ENCODE peak calls at places on chromosomes 4 and X, in seven cellular contexts. One of them, this sample, is unnamed. For H3K4me1, the result is how much of the 10 kb centered on the place peaks cover.

GRCh38 chr4:184728858-184729257 is 5.0 kb downstream of the CENPU start:
- DNase-seq in ovary: no peak
- DNase-seq in H1: no peak
- DNase-seq in stomach: no peak
- DNase-seq in esophagus muscularis mucosa: no peak
- DNase-seq in upper lobe of left lung: no peak
- DNase-seq in A549: no peak
- DNase-seq in this sample: no peak

GRCh38 chrX:103637604-103638338 is 9.0 kb downstream of the TCEAL1 start:
- DNase-seq in esophagus muscularis mucosa: no peak
- DNase-seq in A549: peak
- DNase-seq in H1: no peak
- DNase-seq in stomach: no peak
- DNase-seq in ovary: no peak
- DNase-seq in upper lobe of left lung: no peak
- DNase-seq in this sample: no peak

GRCh38 chr4:143353797-143354196 is 17.1 kb downstream of the GAB1 start:
- DNase-seq in A549: no peak
- DNase-seq in H1: no peak
- DNase-seq in ovary: no peak
- DNase-seq in upper lobe of left lung: no peak
- DNase-seq in stomach: no peak
- DNase-seq in esophagus muscularis mucosa: no peak
- DNase-seq in this sample: no peak

GRCh38 chrX:80022363-80023031 is 7.9 kb downstream of the TBX22 start:
- DNase-seq in upper lobe of left lung: peak
- DNase-seq in esophagus muscularis mucosa: no peak
- DNase-seq in stomach: no peak
- DNase-seq in ovary: no peak
- DNase-seq in A549: no peak
- DNase-seq in H1: peak
- DNase-seq in this sample: no peak

GRCh38 chr4:168757500-168757899 is 252.6 kb downstream of the CBR4 start:
- DNase-seq in ovary: no peak
- DNase-seq in stomach: no peak
- DNase-seq in upper lobe of left lung: no peak
- DNase-seq in esophagus muscularis mucosa: no peak
- DNase-seq in A549: no peak
- DNase-seq in H1: no peak
- DNase-seq in this sample: no peak

GRCh38 chr4:46730075-46730474 is 179.0 kb downstream of the COX7B2 start:
- DNase-seq in H1: no peak
- DNase-seq in stomach: no peak
- DNase-seq in ovary: no peak
- DNase-seq in upper lobe of left lung: no peak
- DNase-seq in A549: no peak
- DNase-seq in esophagus muscularis mucosa: no peak
- DNase-seq in this sample: no peak

GRCh38 chr4:1154523-1155182 is 17.7 kb downstream of the SPON2 start:
- DNase-seq in H1: no peak
- DNase-seq in A549: no peak
- DNase-seq in upper lobe of left lung: peak
- DNase-seq in esophagus muscularis mucosa: peak
- DNase-seq in ovary: no peak
- DNase-seq in stomach: peak
- DNase-seq in this sample: peak

GRCh38 chrX:12065251-12065650 is 73.0 kb upstream of the FRMPD4 start:
- DNase-seq in stomach: no peak
- DNase-seq in H1: peak
- DNase-seq in A549: peak
- DNase-seq in esophagus muscularis mucosa: no peak
- DNase-seq in ovary: no peak
- DNase-seq in upper lobe of left lung: no peak
- DNase-seq in this sample: no peak

GRCh38 chr4:13705521-13706035 is 78.1 kb upstream of the BOD1L1 start:
- DNase-seq in upper lobe of left lung: no peak
- DNase-seq in ovary: no peak
- DNase-seq in A549: no peak
- DNase-seq in esophagus muscularis mucosa: no peak
- DNase-seq in stomach: no peak
- DNase-seq in H1: no peak
- DNase-seq in this sample: peak

GRCh38 chr4:173440888-173441287 is 42.0 kb upstream of the SCRG1 start:
- DNase-seq in H1: no peak
- DNase-seq in esophagus muscularis mucosa: no peak
- DNase-seq in stomach: no peak
- DNase-seq in ovary: no peak
- DNase-seq in upper lobe of left lung: no peak
- DNase-seq in A549: no peak
- DNase-seq in this sample: no peak

GRCh38 chrX:3345281-3346081 is 971 bp downstream of the MXRA5 start:
- DNase-seq in esophagus muscularis mucosa: no peak
- DNase-seq in A549: no peak
- DNase-seq in H1: peak
- DNase-seq in ovary: peak
- DNase-seq in upper lobe of left lung: peak
- DNase-seq in stomach: peak
- DNase-seq in this sample: no peak

GRCh38 chrX:667360-667759 is 36.8 kb downstream of the SHOX start:
- DNase-seq in ovary: no peak
- DNase-seq in H1: no peak
- DNase-seq in upper lobe of left lung: no peak
- DNase-seq in esophagus muscularis mucosa: no peak
- DNase-seq in A549: peak
- DNase-seq in stomach: no peak
- DNase-seq in this sample: no peak

GRCh38 chrX:16834811-16835210 is 35.4 kb downstream of the RBBP7 start:
- DNase-seq in upper lobe of left lung: no peak
- DNase-seq in ovary: no peak
- DNase-seq in H1: no peak
- DNase-seq in esophagus muscularis mucosa: no peak
- DNase-seq in A549: no peak
- DNase-seq in stomach: no peak
- DNase-seq in this sample: no peak

GRCh38 chr4:1200425-1201035 is 28.1 kb upstream of the SPON2 start:
- DNase-seq in H1: no peak
- DNase-seq in upper lobe of left lung: peak
- DNase-seq in esophagus muscularis mucosa: peak
- DNase-seq in ovary: peak
- DNase-seq in stomach: peak
- DNase-seq in A549: no peak
- DNase-seq in this sample: peak

GRCh38 chr4:38989487-38989886 is 42.7 kb downstream of the TMEM156 start:
- DNase-seq in H1: no peak
- DNase-seq in stomach: no peak
- DNase-seq in ovary: no peak
- DNase-seq in upper lobe of left lung: no peak
- DNase-seq in esophagus muscularis mucosa: no peak
- DNase-seq in A549: no peak
- DNase-seq in this sample: no peak

GRCh38 chr4:94533405-94534223 is 81.9 kb downstream of the PDLIM5 start:
- DNase-seq in ovary: no peak
- DNase-seq in esophagus muscularis mucosa: no peak
- DNase-seq in stomach: no peak
- DNase-seq in A549: no peak
- DNase-seq in H1: no peak
- DNase-seq in upper lobe of left lung: no peak
- DNase-seq in this sample: no peak

GRCh38 chr4:144562019-144562740 is 83.8 kb upstream of the HHIP start:
- DNase-seq in stomach: no peak
- DNase-seq in A549: no peak
- DNase-seq in H1: no peak
- DNase-seq in ovary: no peak
- DNase-seq in esophagus muscularis mucosa: no peak
- DNase-seq in upper lobe of left lung: no peak
- DNase-seq in this sample: no peak

GRCh38 chrX:136936183-136936549 is 55.6 kb upstream of the RBMX start:
- DNase-seq in A549: no peak
- DNase-seq in stomach: no peak
- DNase-seq in ovary: no peak
- DNase-seq in H1: no peak
- DNase-seq in esophagus muscularis mucosa: no peak
- DNase-seq in upper lobe of left lung: no peak
- DNase-seq in this sample: no peak

GRCh38 chr4:186030795-186031194 is 38.2 kb upstream of the TLR3 start:
- DNase-seq in H1: no peak
- DNase-seq in stomach: no peak
- DNase-seq in esophagus muscularis mucosa: no peak
- DNase-seq in ovary: no peak
- DNase-seq in A549: no peak
- DNase-seq in upper lobe of left lung: no peak
- DNase-seq in this sample: no peak

GRCh38 chrX:46710425-46710824 is 48.5 kb downstream of the SLC9A7 start:
- DNase-seq in H1: no peak
- DNase-seq in stomach: no peak
- DNase-seq in A549: peak
- DNase-seq in upper lobe of left lung: no peak
- DNase-seq in esophagus muscularis mucosa: no peak
- DNase-seq in ovary: no peak
- DNase-seq in this sample: no peak

GRCh38 chr4:144589512-144589911 is 56.4 kb upstream of the HHIP start:
- DNase-seq in esophagus muscularis mucosa: no peak
- DNase-seq in ovary: no peak
- DNase-seq in A549: no peak
- DNase-seq in stomach: no peak
- DNase-seq in H1: no peak
- DNase-seq in upper lobe of left lung: no peak
- DNase-seq in this sample: no peak

GRCh38 chr4:77036206-77036605 is 39.6 kb downstream of the CCNI start:
- DNase-seq in upper lobe of left lung: no peak
- DNase-seq in H1: no peak
- DNase-seq in esophagus muscularis mucosa: no peak
- DNase-seq in ovary: no peak
- DNase-seq in stomach: no peak
- DNase-seq in A549: no peak
- DNase-seq in this sample: no peak

GRCh38 chr4:84938316-84938715 is 28.2 kb downstream of the WDFY3 start:
- DNase-seq in A549: no peak
- DNase-seq in esophagus muscularis mucosa: no peak
- DNase-seq in ovary: no peak
- DNase-seq in stomach: no peak
- DNase-seq in H1: no peak
- DNase-seq in upper lobe of left lung: no peak
- DNase-seq in this sample: no peak

DNA sequence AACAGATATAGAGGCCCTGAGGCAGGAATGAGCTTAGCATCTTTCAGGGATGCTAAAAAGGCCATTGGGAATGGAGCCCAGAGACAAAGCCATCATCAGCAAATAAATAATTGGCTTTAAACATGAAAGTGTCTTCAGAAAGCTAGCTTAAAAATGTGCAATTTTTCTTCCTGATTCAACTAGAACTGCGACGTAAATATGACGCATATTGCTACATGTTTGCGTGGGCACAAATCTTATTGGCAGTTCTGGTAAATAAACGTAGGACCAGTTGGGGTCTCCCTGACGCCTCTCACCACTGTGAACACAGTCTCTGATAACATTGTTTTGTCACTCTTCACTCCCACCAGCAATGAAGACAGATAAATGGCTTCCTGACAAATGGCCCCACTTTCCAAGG is 97.3 kb upstream of the SRD5A3 start:
- DNase-seq in ovary: no peak
- DNase-seq in H1: no peak
- DNase-seq in esophagus muscularis mucosa: no peak
- DNase-seq in upper lobe of left lung: no peak
- DNase-seq in A549: no peak
- DNase-seq in stomach: no peak
- DNase-seq in this sample: no peak
- H3K4me1 ChIP-seq in ovary: under half
- H3K4me1 ChIP-seq in H1: under half
- H3K4me1 ChIP-seq in esophagus muscularis mucosa: under half
- H3K4me1 ChIP-seq in upper lobe of left lung: under half
- H3K4me1 ChIP-seq in A549: under half
- H3K4me1 ChIP-seq in stomach: under half
- H3K4me1 ChIP-seq in this sample: under half

GRCh38 chr4:189785257-189785656 is 155.4 kb upstream of the FRG1 start:
- DNase-seq in ovary: no peak
- DNase-seq in stomach: no peak
- DNase-seq in A549: no peak
- DNase-seq in esophagus muscularis mucosa: no peak
- DNase-seq in upper lobe of left lung: no peak
- DNase-seq in H1: peak
- DNase-seq in this sample: no peak
- H3K27ac ChIP-seq in ovary: no peak
- H3K27ac ChIP-seq in stomach: no peak
- H3K27ac ChIP-seq in A549: no peak
- H3K27ac ChIP-seq in esophagus muscularis mucosa: no peak
- H3K27ac ChIP-seq in upper lobe of left lung: no peak
- H3K27ac ChIP-seq in H1: no peak
- H3K27ac ChIP-seq in this sample: no peak

DNA sequence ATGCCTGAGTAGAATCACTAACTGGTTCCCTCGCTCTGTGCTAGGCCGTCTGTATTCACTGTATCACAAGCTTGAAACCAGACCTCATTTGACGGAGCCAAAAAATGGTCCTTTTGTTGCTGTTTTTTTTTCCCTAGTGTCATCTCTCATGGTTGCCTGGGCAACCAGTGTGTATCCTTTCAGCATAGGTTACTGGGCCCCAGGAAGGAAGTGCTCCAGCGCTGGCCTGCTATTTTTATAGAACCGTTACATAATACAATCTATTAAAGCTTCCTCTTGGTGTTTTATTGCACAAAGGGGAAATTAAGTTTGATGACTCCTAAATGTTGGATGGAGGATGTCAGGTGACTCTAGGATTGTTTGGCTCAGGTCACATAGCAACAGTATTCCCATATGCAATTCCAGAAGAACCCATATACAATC is 220.4 kb downstream of the SPRY1 start:
- DNase-seq in H1: no peak
- DNase-seq in ovary: no peak
- DNase-seq in upper lobe of left lung: no peak
- DNase-seq in A549: no peak
- DNase-seq in esophagus muscularis mucosa: no peak
- DNase-seq in stomach: peak
- DNase-seq in this sample: peak
- TF ChIP-seq EP300 in H1: no peak
- TF ChIP-seq EP300 in ovary: no peak
- TF ChIP-seq EP300 in upper lobe of left lung: no peak
- TF ChIP-seq EP300 in A549: no peak
- TF ChIP-seq EP300 in esophagus muscularis mucosa: no peak
- TF ChIP-seq EP300 in stomach: no peak
- TF ChIP-seq EP300 in this sample: no peak

GRCh38 chr4:153582954-153583456 is 101.1 kb upstream of the TLR2 start:
- DNase-seq in A549: no peak
- DNase-seq in H1: no peak
- DNase-seq in esophagus muscularis mucosa: no peak
- DNase-seq in stomach: no peak
- DNase-seq in ovary: no peak
- DNase-seq in upper lobe of left lung: no peak
- DNase-seq in this sample: no peak

GRCh38 chr4:153579410-153579809 is 104.7 kb upstream of the TLR2 start:
- DNase-seq in H1: no peak
- DNase-seq in ovary: no peak
- DNase-seq in stomach: no peak
- DNase-seq in A549: no peak
- DNase-seq in upper lobe of left lung: no peak
- DNase-seq in esophagus muscularis mucosa: no peak
- DNase-seq in this sample: no peak

GRCh38 chr4:153576443-153576774 is 107.7 kb upstream of the TLR2 start:
- DNase-seq in esophagus muscularis mucosa: no peak
- DNase-seq in H1: no peak
- DNase-seq in upper lobe of left lung: no peak
- DNase-seq in ovary: no peak
- DNase-seq in stomach: no peak
- DNase-seq in A549: no peak
- DNase-seq in this sample: no peak

GRCh38 chr4:153577053-153577452 is 107.0 kb upstream of the TLR2 start:
- DNase-seq in H1: no peak
- DNase-seq in A549: no peak
- DNase-seq in esophagus muscularis mucosa: no peak
- DNase-seq in ovary: no peak
- DNase-seq in stomach: no peak
- DNase-seq in upper lobe of left lung: no peak
- DNase-seq in this sample: no peak

GRCh38 chr4:153579872-153580271 is 104.2 kb upstream of the TLR2 start:
- DNase-seq in esophagus muscularis mucosa: no peak
- DNase-seq in ovary: no peak
- DNase-seq in stomach: no peak
- DNase-seq in H1: no peak
- DNase-seq in A549: no peak
- DNase-seq in upper lobe of left lung: no peak
- DNase-seq in this sample: no peak
- H3K4me1 ChIP-seq in esophagus muscularis mucosa: under half
- H3K4me1 ChIP-seq in ovary: under half
- H3K4me1 ChIP-seq in stomach: under half
- H3K4me1 ChIP-seq in H1: under half
- H3K4me1 ChIP-seq in A549: under half
- H3K4me1 ChIP-seq in upper lobe of left lung: under half
- H3K4me1 ChIP-seq in this sample: under half

This sample was measured in suprapubic skin.